ENCODE peak calls at places on chromosomes 1 and 21, in six cellular contexts. P, Q, N, B, Z and L are unnamed samples. For H3K36me3, the result is how much of the 10 kb centered on the place peaks cover.

GRCh38 chr1:231639819-231640218 is 13.2 kb downstream of the DISC1 start:
- DNase-seq in Z (no peak), N (no peak), Q (no peak), P (no peak), B (peak), L (no peak)

GRCh38 chr1:8880068-8880676 is 1.7 kb upstream of the ENO1 start:
- DNase-seq in N (peak), Z (peak), Q (peak), P (no peak), B (no peak), L (peak)

GRCh38 chr1:22754824-22755223 is 44.2 kb downstream of the EPHB2 start:
- DNase-seq in N (no peak), Q (no peak), Z (no peak), B (no peak), P (no peak), L (no peak)

GRCh38 chr1:110696818-110697217 is 22.1 kb upstream of the KCNA3 start:
- DNase-seq in N (no peak), B (no peak), Q (no peak), Z (no peak), P (no peak), L (no peak)

GRCh38 chr1:182299728-182300581 is 91.6 kb downstream of the GLUL start:
- DNase-seq in B (peak), N (peak), Z (peak), P (peak), Q (peak), L (peak)

GRCh38 chr1:16925635-16926490 is 4.1 kb downstream of the CROCC start:
- DNase-seq in Z (no peak), N (no peak), P (no peak), Q (no peak), B (peak), L (peak)

GRCh38 chr1:36306210-36306901 is at the start of gene SH3D21:
- DNase-seq in N (peak), B (peak), Q (peak), Z (peak), P (peak), L (peak)

GRCh38 chr1:9201421-9202239 is 32.9 kb upstream of the H6PD start:
- DNase-seq in P (no peak), Z (peak), B (peak), N (peak), Q (no peak), L (peak)

GRCh38 chr1:162136760-162137537 is 67.5 kb downstream of the NOS1AP start:
- DNase-seq in P (no peak), N (peak), Z (no peak), B (no peak), Q (no peak), L (peak)

GRCh38 chr1:230266456-230266855 is 159.7 kb downstream of the PGBD5 start:
- DNase-seq in P (no peak), N (no peak), Q (peak), B (no peak), Z (no peak), L (no peak)

GRCh38 chr21:46603228-46603627 is 1.7 kb downstream of the S100B start:
- DNase-seq in P (no peak), Z (no peak), N (no peak), B (no peak), Q (no peak), L (no peak)

GRCh38 chr1:15785683-15786082 is 21.8 kb downstream of the UQCRHL start:
- DNase-seq in Z (no peak), N (no peak), B (peak), Q (no peak), P (no peak), L (no peak)

GRCh38 chr1:87972818-87973217 is 644.1 kb downstream of the LMO4 start:
- DNase-seq in B (no peak), Q (no peak), N (peak), Z (no peak), P (no peak), L (no peak)

GRCh38 chr1:115641762-115642167 is at the start of gene VANGL1:
- DNase-seq in B (peak), N (peak), Z (peak), Q (peak), P (peak), L (no peak)

GRCh38 chr21:33588485-33589335 is at the start of gene DONSON:
- DNase-seq in Z (peak), N (peak), P (peak), B (peak), Q (peak), L (peak)

GRCh38 chr1:228969968-228970800 is 234.9 kb downstream of the RHOU start:
- DNase-seq in B (no peak), P (no peak), N (no peak), Q (no peak), Z (no peak), L (no peak)

GRCh38 chr21:40595806-40596205 is 251.2 kb downstream of the DSCAM start:
- DNase-seq in N (no peak), Q (no peak), B (no peak), P (no peak), Z (no peak), L (peak)

GRCh38 chr1:158037008-158037875 is 43.8 kb downstream of the KIRREL1 start:
- DNase-seq in P (no peak), Z (no peak), N (no peak), B (no peak), Q (peak), L (peak)

GRCh38 chr1:184882649-184883303 is 91.5 kb downstream of the NIBAN1 start:
- DNase-seq in Z (no peak), B (no peak), P (peak), Q (no peak), N (no peak), L (peak)

GRCh38 chr1:145990249-145991097 is 5.9 kb downstream of the TXNIP start:
- DNase-seq in Z (no peak), N (peak), B (no peak), P (no peak), Q (peak), L (no peak)

GRCh38 chr1:76942549-76942948 is 75.3 kb downstream of the ST6GALNAC5 start:
- DNase-seq in Q (no peak), Z (no peak), N (peak), B (no peak), P (no peak), L (no peak)

GRCh38 chr1:168180148-168180524 is 1.4 kb downstream of the TIPRL start:
- DNase-seq in Z (no peak), B (no peak), P (no peak), Q (no peak), N (no peak), L (no peak)

GRCh38 chr1:38708701-38709258 is 150.8 kb downstream of the RRAGC start:
- DNase-seq in Q (no peak), Z (no peak), N (no peak), B (no peak), P (no peak), L (no peak)

GRCh38 chr1:241269116-241269515 is 87.9 kb downstream of the RGS7 start:
- DNase-seq in Z (no peak), N (no peak), B (no peak), P (no peak), Q (no peak), L (no peak)

GRCh38 chr1:43616383-43616782 is 33.6 kb upstream of the KDM4A start:
- DNase-seq in N (no peak), P (no peak), Z (no peak), Q (no peak), B (no peak), L (no peak)

GRCh38 chr1:15020943-15021745 is 132.4 kb upstream of the TMEM51 start:
- DNase-seq in Q (no peak), B (no peak), P (peak), N (no peak), Z (peak), L (no peak)

GRCh38 chr1:112509660-112510178 is 954 bp downstream of the WNT2B start:
- DNase-seq in Q (no peak), B (no peak), P (no peak), N (no peak), Z (no peak), L (no peak)

GRCh38 chr1:156502396-156502748 is 1.8 kb upstream of the MEF2D start:
- DNase-seq in N (no peak), Z (no peak), Q (no peak), P (no peak), B (no peak), L (peak)

DNA sequence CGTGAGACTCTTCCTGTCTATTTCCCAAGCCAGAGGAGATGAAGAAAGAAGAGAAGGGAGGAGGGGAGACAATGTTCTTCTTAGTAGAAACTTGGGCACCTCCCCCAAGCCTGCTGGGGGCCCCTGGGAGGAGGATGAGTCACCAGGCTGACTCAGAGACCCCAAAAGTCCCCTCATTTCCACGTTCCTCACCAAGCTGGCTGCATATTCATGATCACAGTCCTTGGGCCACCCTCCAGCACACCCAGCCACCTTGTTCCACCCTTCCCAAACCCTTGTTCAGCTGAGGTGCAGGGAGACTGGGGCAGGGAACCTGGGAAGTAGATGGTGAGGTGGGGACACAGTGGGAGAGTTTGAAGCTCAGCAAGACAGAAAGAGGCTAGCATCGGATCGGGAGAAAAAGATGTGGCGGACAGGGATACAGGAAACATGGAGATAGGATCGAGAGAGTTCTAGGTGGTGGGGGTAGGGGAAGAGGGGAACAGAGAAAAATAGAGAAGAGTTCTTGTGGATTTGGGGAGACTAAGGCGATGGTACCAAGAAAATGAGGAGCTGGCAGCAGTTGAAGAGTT is 712 bp downstream of the RAB13 start:
- DNase-seq in N (peak), Q (no peak), B (no peak), Z (no peak), P (no peak), L (no peak)
- H3K4me3 ChIP-seq in N (peak), Q (peak), B (peak), Z (peak), P (peak), L (peak)

GRCh38 chr1:204204944-204205343 is 8.7 kb upstream of the KISS1 start:
- DNase-seq in Z (no peak), Q (no peak), B (no peak), N (no peak), P (no peak), L (no peak)

GRCh38 chr1:204207136-204207616 is 6.6 kb downstream of the GOLT1A start:
- DNase-seq in P (peak), Z (peak), Q (peak), B (peak), N (peak), L (no peak)

GRCh38 chr1:204205486-204205885 is 8.3 kb downstream of the GOLT1A start:
- DNase-seq in B (no peak), N (no peak), Z (no peak), Q (no peak), P (no peak), L (no peak)

GRCh38 chr1:204203206-204203767 is 7.0 kb upstream of the KISS1 start:
- DNase-seq in P (no peak), Q (no peak), Z (no peak), N (no peak), B (no peak), L (no peak)

DNA sequence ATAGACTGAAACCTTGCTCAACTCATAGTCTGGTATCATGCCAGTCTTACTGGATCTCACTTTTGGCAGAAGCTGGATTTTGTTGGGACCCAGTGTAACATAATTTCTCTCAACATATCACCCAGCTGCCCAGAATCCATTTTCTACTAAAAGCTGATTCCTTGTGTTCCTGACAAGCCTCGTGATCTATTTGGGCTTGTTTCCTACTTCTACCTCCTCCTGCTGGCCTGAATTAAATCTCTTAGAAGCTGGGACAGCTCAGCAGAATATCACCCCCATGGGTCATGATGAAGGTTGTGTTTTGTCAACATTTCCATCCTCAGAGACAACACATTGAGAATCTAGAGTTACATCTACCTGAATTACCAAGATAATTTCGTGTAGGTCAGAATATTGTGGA is 7.7 kb downstream of the GOLT1A start:
- DNase-seq in N (no peak), B (no peak), Q (no peak), Z (no peak), P (no peak), L (no peak)
- TF ChIP-seq CTCF in N (no peak), B (peak), Q (no peak), Z (no peak), P (no peak), L (peak)

GRCh38 chr1:55636691-55637090 is 421.5 kb upstream of the USP24 start:
- DNase-seq in B (no peak), N (no peak), P (no peak), Z (no peak), Q (no peak), L (peak)
- H3K36me3 ChIP-seq in B (under half), N (under half), P (under half), Z (under half), Q (under half), L (under half)

DNA sequence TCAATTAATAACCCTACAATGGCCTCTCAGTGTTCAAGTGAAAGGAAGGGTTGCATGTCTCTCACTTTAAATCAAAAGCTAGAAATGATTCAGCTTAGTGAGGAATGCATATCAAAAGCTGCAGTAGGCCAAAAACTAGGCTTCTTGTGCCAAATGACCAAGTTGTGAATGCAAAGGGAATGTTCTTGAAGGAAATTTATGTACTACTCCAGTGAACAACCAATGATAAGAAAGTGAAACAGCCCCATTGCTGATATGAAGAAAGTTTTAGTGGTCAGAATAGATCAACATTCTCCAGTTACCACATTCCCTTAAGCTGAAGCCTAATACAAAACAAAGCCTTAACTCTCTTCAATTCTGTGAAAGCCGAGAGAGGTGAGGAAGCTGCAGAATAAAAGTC is 10.0 kb downstream of the MAEL start:
- DNase-seq in N (no peak), Z (no peak), P (no peak), Q (no peak), B (no peak), L (no peak)
- H3K4me3 ChIP-seq in N (no peak), Z (no peak), P (no peak), Q (no peak), B (no peak), L (no peak)

GRCh38 chr1:61770131-61770530 is 27.9 kb downstream of the PATJ start:
- DNase-seq in Q (no peak), N (no peak), Z (no peak), P (no peak), B (no peak), L (no peak)
- TF ChIP-seq CTCF in Q (no peak), N (no peak), Z (no peak), P (no peak), B (no peak), L (no peak)

GRCh38 chr1:200850554-200850953 is 22.2 kb upstream of the GPR25 start:
- DNase-seq in Z (no peak), N (no peak), P (no peak), B (no peak), Q (no peak), L (peak)

GRCh38 chr1:200846421-200846820 is 26.4 kb upstream of the GPR25 start:
- DNase-seq in B (no peak), Q (no peak), P (no peak), N (no peak), Z (no peak), L (no peak)

GRCh38 chr1:200849430-200849829 is 23.4 kb upstream of the GPR25 start:
- DNase-seq in P (no peak), N (no peak), Q (no peak), B (no peak), Z (no peak), L (no peak)
- H3K36me3 ChIP-seq in P (half or more), N (under half), Q (half or more), B (half or more), Z (under half), L (under half)

DNA sequence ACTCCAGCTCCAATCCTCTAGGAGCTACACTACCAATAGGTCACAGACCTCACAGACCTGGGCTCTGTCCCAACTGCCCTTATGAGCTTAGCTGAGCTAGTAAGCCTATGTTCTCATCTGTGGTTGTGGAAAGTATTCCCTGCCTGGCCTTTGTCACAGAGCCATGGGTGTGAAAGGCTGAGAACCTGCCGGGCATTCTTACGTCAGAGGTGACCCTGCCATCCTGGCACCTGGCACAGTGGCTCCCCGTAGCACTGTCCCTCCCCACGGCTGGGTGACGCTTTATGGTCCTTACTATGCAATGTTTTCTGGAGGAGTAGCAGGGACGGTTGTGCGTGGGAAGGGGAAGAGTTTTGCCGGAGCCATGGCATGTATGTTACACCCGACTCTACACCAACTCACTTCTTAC is 3.5 kb downstream of the TNFRSF1B start:
- DNase-seq in P (no peak), Q (no peak), Z (no peak), B (no peak), N (no peak), L (no peak)
- H3K4me3 ChIP-seq in P (peak), Q (no peak), Z (no peak), B (no peak), N (no peak), L (no peak)

DNA sequence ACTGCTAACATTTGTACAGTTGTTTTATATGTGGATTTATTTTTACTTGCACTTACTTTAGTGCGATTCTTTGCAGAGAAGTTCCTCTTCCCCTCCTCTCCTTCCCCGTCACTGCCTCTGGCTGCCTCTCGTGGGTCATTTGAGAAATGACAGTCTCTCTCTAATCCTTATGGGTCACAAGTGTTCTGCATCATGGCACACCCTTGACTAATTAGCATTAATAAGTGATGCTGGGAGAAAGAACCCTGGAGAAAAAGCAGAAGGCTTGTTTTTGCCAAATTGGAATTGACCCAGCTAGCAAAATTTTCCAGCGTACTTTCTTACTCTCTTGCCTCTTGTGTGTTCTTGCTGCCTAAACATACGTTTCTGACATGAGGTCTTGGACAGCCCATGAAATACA is 301.2 kb downstream of the DUSP10 start:
- DNase-seq in P (no peak), Z (peak), N (peak), B (no peak), Q (no peak), L (peak)
- TF ChIP-seq CTCF in P (peak), Z (no peak), N (no peak), B (peak), Q (peak), L (no peak)

GRCh38 chr1:197958438-197958837 is 41.3 kb downstream of the LHX9 start:
- DNase-seq in Z (no peak), P (no peak), B (no peak), N (no peak), Q (no peak), L (no peak)

GRCh38 chr1:197954718-197955418 is 37.7 kb downstream of the LHX9 start:
- DNase-seq in B (no peak), P (no peak), Q (no peak), N (no peak), Z (no peak), L (no peak)

GRCh38 chr1:197955486-197956394 is 38.6 kb downstream of the LHX9 start:
- DNase-seq in N (peak), P (no peak), Z (no peak), B (no peak), Q (no peak), L (no peak)

GRCh38 chr1:197961933-197962332 is 44.8 kb downstream of the LHX9 start:
- DNase-seq in P (no peak), Z (no peak), N (no peak), Q (no peak), B (no peak), L (no peak)

DNA sequence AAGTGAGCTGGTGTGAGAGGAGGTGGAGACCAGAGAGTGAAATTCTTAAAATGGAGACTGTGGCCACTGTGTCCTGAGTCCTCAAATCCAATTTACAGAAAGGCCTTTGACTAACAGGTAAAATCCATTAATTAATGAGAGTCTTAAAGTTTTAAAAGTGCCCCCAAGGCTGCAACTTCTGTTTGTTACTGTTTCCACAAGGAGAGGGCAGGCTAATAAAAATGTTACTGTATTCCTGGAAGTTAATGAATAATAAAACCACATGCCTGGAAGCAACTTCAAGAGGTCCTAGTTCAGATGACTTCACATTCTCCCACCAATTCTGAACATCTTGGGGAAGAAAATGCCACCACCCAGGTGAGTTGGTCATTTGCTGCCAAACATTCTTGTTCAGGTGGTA is 41.7 kb downstream of the LHX9 start:
- DNase-seq in B (no peak), Z (no peak), N (no peak), P (no peak), Q (no peak), L (no peak)
- H3K36me3 ChIP-seq in B (under half), Z (under half), N (under half), P (under half), Q (under half), L (under half)